ENCODE peak calls at places on chromosomes 5 and 9, in six cellular contexts. K is stomach, Q is PC-9, X is heart left ventricle, D is right lobe of liver, G is colonic mucosa. U is an unnamed sample. For H3K4me1, the result is how much of the 10 kb centered on the place peaks cover.

GRCh38 chr5:172906436-172906835 is 52.8 kb upstream of the RPL26L1 start:
- DNase-seq in X (no peak), G (no peak), Q (no peak), D (no peak), K (no peak), U (no peak)

GRCh38 chr5:37730896-37731455 is 108.9 kb downstream of the GDNF start:
- DNase-seq in X (no peak), G (no peak), D (no peak), K (no peak), Q (no peak), U (no peak)

GRCh38 chr5:123571927-123572326 is 60.0 kb downstream of the CSNK1G3 start:
- DNase-seq in X (no peak), G (no peak), K (no peak), D (no peak), Q (no peak), U (no peak)

GRCh38 chr5:142660196-142660595 is 25.7 kb downstream of the FGF1 start:
- DNase-seq in X (no peak), G (no peak), D (no peak), Q (no peak), K (no peak), U (no peak)

GRCh38 chr9:128072144-128073021 is 4.4 kb downstream of the SLC25A25 start:
- DNase-seq in Q (peak), D (peak), K (peak), G (peak), X (peak), U (peak)

GRCh38 chr5:126234563-126235195 is 188.5 kb upstream of the GRAMD2B start:
- DNase-seq in D (no peak), X (no peak), K (no peak), Q (no peak), G (no peak), U (no peak)

GRCh38 chr9:93159601-93160418 is 24.1 kb upstream of the WNK2 start:
- DNase-seq in Q (peak), X (peak), K (peak), G (peak), D (peak), U (peak)

GRCh38 chr9:123375725-123376132 is 19.7 kb downstream of the CRB2 start:
- DNase-seq in K (no peak), G (peak), X (no peak), D (no peak), Q (no peak), U (no peak)

GRCh38 chr5:62395210-62395950 is 8.3 kb downstream of the DIMT1 start:
- DNase-seq in K (no peak), X (no peak), Q (no peak), G (no peak), D (no peak), U (no peak)

GRCh38 chr9:133424187-133424586 is 2.0 kb downstream of the ADAMTS13 start:
- DNase-seq in Q (no peak), X (no peak), G (no peak), D (no peak), K (no peak), U (no peak)

GRCh38 chr9:20303066-20303465 is 319.2 kb downstream of the MLLT3 start:
- DNase-seq in G (no peak), K (no peak), Q (no peak), D (no peak), X (no peak), U (no peak)

GRCh38 chr5:62340392-62340791 is 34.4 kb downstream of the KIF2A start:
- DNase-seq in D (no peak), G (no peak), Q (no peak), X (no peak), K (no peak), U (no peak)

GRCh38 chr9:105171589-105171988 is 72.9 kb upstream of the SLC44A1 start:
- DNase-seq in Q (no peak), K (no peak), G (no peak), X (no peak), D (no peak), U (no peak)

GRCh38 chr5:73170522-73170921 is 2.5 kb upstream of the TMEM174 start:
- DNase-seq in G (peak), Q (no peak), K (no peak), X (no peak), D (no peak), U (no peak)

GRCh38 chr5:72510610-72511121 is 3.5 kb upstream of the ZNF366 start:
- DNase-seq in Q (no peak), X (peak), K (no peak), G (peak), D (no peak), U (no peak)

GRCh38 chr5:95471922-95472321 is 80.8 kb downstream of the FAM81B start:
- DNase-seq in G (no peak), Q (no peak), K (no peak), X (no peak), D (no peak), U (no peak)

GRCh38 chr5:89756955-89757354 is 652.6 kb downstream of the CETN3 start:
- DNase-seq in D (no peak), X (no peak), K (no peak), G (no peak), Q (no peak), U (no peak)

GRCh38 chr9:4197548-4197947 is 102.3 kb downstream of the GLIS3 start:
- DNase-seq in G (no peak), X (no peak), D (no peak), K (no peak), Q (no peak), U (no peak)

GRCh38 chr5:155307219-155307618 is 293.7 kb downstream of the KIF4B start:
- DNase-seq in K (no peak), D (no peak), X (no peak), G (no peak), Q (no peak), U (no peak)

GRCh38 chr5:36150676-36151433 is 832 bp downstream of the LMBRD2 start:
- DNase-seq in Q (peak), K (peak), X (peak), D (no peak), G (peak), U (no peak)

GRCh38 chr9:99127372-99128132 is 22.6 kb downstream of the TGFBR1 start:
- DNase-seq in D (no peak), Q (peak), X (no peak), G (no peak), K (no peak), U (no peak)

DNA sequence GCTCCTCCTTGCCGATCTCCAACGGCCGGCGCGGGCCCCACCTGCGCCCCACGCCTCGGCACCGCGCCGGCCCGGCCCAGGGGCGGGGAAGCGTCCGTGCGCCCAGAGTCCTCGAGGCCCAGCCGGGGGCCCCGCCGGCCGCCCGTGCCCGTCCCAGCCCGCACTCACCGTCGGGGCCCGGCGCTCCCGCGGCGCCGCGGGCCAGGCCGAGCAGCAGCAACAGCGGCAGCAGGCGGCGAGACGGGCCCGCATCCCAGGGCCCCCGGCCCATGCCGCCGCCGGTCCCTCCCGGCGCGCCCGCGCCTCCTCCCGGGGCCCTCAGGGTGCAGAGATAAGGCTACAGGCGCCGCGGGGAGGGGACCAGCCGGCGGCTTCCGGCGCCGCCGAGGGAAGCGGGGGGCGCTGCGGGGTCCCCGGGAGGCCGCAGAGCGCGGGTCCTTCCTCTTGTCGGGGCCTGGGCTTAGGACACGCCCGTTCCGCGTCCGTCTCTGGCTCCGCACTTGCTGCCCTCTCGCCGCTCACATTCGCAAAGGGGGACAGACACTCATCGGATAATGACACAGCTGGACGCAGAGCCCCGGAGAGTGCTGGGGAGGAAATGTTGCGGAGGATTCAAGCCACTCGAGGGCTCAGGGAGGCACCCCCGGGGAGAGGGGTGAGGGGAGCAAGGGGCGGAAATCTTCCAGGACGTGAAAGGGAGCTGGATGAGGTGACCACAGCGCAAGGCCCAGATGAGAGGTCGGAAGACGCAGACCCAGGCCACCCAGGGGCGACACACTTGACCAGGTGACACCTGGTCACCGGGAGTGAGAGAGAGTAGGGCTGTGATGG is at the start of gene SUSD1:
- DNase-seq in Q (no peak), G (peak), X (peak), D (peak), K (peak), U (peak)
- H3K4me1 ChIP-seq in Q (half or more), G (under half), X (half or more), D (under half), K (half or more), U (half or more)

DNA sequence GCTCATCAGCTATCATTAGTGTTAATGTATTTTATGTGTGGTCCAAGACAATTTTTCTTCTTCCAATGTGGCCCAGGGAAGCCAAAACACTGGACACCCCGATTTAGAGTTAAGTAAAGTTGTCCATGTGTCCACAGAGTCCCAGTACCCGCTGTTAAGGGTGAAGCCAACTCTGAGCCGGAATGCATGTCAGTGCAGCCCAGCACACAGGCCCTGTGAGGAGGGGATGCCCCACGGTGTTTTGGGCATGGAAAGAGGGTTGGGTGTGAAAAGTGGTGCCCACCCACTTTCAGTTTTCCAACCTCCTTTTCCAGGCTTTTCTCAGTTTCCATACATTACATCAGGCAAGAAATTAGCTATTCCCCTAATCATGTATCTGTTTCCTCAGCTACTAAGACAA is 24.4 kb downstream of the SHC3 start:
- DNase-seq in K (no peak), Q (no peak), D (no peak), X (no peak), G (no peak), U (no peak)
- H3K4me3 ChIP-seq in K (no peak), Q (no peak), D (no peak), X (no peak), G (no peak), U (no peak)

GRCh38 chr9:18360005-18360404 is 113.9 kb upstream of the ADAMTSL1 start:
- DNase-seq in D (no peak), K (no peak), X (no peak), G (no peak), Q (no peak), U (no peak)
- TF ChIP-seq CTCF in D (no peak), K (no peak), X (no peak), G (no peak), Q (no peak), U (no peak)

GRCh38 chr5:179914032-179914755 is 6.5 kb upstream of the TBC1D9B start:
- DNase-seq in G (peak), X (no peak), K (no peak), D (no peak), Q (peak), U (no peak)

GRCh38 chr5:179912951-179913350 is 5.3 kb upstream of the TBC1D9B start:
- DNase-seq in G (no peak), Q (no peak), D (no peak), X (no peak), K (peak), U (no peak)

GRCh38 chr5:179915406-179915935 is 7.8 kb upstream of the TBC1D9B start:
- DNase-seq in G (no peak), X (no peak), K (no peak), D (no peak), Q (no peak), U (no peak)

GRCh38 chr5:179912386-179912785 is 4.7 kb upstream of the TBC1D9B start:
- DNase-seq in K (peak), Q (no peak), D (no peak), G (no peak), X (no peak), U (no peak)

DNA sequence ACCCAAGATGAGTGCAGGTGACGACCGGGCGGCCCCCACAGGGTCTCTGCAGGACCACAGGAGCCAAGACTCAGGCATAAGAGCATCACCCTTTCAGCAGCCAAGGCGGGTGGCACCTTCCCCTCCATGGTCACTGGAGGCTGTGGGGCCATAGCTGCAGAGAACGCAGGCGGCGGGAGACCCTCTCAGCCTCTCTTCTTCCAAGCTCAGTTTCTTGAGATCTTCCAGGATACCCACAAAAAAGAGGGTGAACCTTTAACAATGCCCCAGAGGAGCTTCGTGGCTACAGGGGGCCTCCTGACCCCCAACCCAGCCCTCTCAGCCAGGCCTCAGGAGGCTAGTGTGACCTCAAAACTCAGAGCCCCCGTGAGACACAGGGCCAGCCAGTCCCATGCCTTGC is 5.8 kb upstream of the TBC1D9B start:
- DNase-seq in X (no peak), D (no peak), K (no peak), G (no peak), Q (no peak), U (no peak)
- H3K4me1 ChIP-seq in X (under half), D (under half), K (under half), G (under half), Q (under half), U (under half)

DNA sequence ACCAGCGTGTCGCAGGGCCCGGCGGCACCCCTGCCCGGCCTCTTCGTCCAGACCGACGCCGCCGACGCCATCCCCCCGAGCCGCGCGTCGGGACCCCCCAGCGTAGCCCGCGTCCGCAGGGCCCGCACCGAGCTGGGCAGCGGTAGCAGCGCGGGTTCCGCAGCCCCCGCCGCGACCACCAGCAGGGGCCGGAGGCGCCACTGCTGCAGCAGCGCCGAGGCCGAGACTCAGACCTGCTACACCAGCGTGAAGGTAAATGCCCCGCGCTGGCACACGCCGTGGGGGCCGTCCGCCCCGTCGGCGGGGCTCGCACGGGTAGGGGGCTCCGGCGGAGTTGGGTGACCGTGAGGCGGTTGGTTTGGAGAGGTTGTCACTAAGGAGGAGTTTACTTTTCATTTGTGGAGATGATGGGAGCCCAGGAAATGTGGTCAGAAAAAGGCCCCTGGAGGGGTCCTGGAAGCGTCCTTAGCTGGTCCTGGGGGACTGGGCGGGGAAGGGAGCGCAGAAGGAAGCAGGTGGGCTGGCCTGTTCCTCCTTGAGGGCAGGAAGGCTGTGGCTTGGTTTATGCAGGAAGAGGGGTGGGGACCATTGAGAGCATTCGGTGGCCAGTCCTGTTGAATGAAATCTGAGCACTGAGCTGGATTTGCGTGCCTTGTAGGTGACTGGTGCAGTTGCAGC is 672 bp downstream of the PDE8B start:
- DNase-seq in G (no peak), X (no peak), K (no peak), Q (no peak), D (no peak), U (no peak)
- H3K4me3 ChIP-seq in G (peak), X (peak), K (peak), Q (peak), D (peak), U (peak)

DNA sequence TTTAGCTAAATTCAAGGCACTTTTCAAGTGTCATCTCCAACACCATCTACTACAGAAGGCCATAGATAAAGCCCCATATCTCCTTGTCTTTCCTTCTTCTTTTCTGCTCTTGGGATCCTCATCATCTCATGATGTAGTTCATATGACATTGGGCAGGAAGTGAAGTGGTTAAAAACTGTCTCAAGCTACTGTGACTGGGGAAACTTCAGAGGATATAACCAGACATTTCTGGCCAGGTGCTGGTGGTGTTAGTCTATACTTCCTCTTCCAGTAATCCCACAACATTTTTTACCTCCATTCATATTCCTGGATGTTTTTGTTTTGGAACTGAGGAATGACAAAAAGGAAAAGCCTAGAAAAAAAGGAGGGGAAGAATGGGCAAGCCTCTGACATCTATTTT is 188.7 kb downstream of the LURAP1L start:
- DNase-seq in K (no peak), G (no peak), Q (no peak), X (no peak), D (no peak), U (no peak)
- TF ChIP-seq CTCF in K (no peak), G (no peak), Q (no peak), X (no peak), D (no peak), U (no peak)

GRCh38 chr9:132293145-132293721 is 61.6 kb downstream of the SETX start:
- DNase-seq in X (no peak), Q (no peak), G (no peak), D (no peak), K (no peak), U (no peak)

GRCh38 chr9:132295181-132295580 is 59.6 kb downstream of the SETX start:
- DNase-seq in G (no peak), X (no peak), Q (no peak), D (no peak), K (no peak), U (no peak)
- H3K4me1 ChIP-seq in G (under half), X (under half), Q (under half), D (under half), K (under half), U (under half)

GRCh38 chr5:546376-546908 is 22.2 kb upstream of the SLC9A3 start:
- DNase-seq in Q (no peak), G (peak), K (peak), D (no peak), X (no peak), U (no peak)

GRCh38 chr5:543755-544674 is 19.8 kb upstream of the SLC9A3 start:
- DNase-seq in D (no peak), K (peak), Q (no peak), G (peak), X (no peak), U (peak)

GRCh38 chr5:545641-546375 is 21.6 kb upstream of the SLC9A3 start:
- DNase-seq in K (no peak), G (no peak), D (no peak), X (no peak), Q (no peak), U (no peak)

GRCh38 chr5:543351-543750 is 19.1 kb upstream of the SLC9A3 start:
- DNase-seq in K (no peak), G (no peak), X (no peak), Q (no peak), D (no peak), U (no peak)

DNA sequence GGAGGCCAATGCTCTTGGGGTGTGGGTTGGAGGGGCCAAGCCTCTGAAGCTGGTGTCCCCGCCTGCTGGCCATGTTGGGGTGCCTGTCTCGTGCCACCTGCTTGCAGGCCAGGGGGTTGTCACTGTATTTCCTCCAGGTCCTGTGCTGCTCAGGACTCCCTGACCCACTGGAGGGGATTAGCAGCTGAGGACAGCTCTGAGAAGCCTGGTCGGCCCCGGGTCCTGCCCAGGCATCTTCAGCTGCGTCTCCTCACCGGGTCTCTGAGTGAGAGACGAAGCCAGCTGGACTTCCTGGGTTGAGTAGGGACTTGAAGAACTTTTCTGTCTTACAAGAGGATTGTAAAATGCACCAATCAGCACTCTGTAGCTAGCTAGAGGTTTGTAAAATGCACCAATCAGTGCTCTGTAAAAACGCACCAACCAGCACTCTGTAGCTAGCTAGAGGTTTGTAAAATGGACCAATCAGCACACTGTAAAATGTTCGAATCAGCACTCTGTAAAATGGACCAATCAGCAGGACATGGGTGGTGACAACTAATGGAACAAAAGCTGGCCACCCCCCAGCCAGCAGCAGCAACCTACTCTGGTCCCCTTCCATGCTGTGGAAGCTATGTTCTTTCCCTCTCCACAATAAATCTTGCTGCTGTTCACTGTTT is 20.6 kb upstream of the SLC9A3 start:
- DNase-seq in K (no peak), Q (no peak), X (no peak), G (no peak), D (no peak), U (no peak)
- H3K4me3 ChIP-seq in K (no peak), Q (no peak), X (no peak), G (no peak), D (no peak), U (peak)

U was measured in CD8-positive, alpha-beta T cell.